ENCODE peak calls at places on chromosomes 4 and X, in nine cellular contexts. E is mammary epithelial cell; Y is CD8-positive, alpha-beta T cell; M is astrocyte; A is cardiac muscle cell; J is mucosa of descending colon; C is endodermal cell; Z is left lung; B is naive thymus-derived CD4-positive, alpha-beta T cell. N is an unnamed sample. For H3K36me3 and H3K4me1, the result is how much of the 10 kb centered on the place peaks cover.

GRCh38 chr4:8766610-8767009 is 105.0 kb downstream of the HMX1 start:
- DNase-seq in M (no peak), B (no peak), E (no peak), A (no peak), C (peak), Y (no peak), J (no peak), Z (peak), N (no peak)

GRCh38 chr4:109199585-109199984 is 102.9 kb downstream of the COL25A1 start:
- DNase-seq in Z (no peak), A (no peak), C (no peak), Y (no peak), J (no peak), E (no peak), M (no peak), B (no peak), N (no peak)

GRCh38 chr4:161061046-161061445 is 1102.8 kb downstream of the FSTL5 start:
- DNase-seq in A (no peak), E (no peak), Y (no peak), B (no peak), J (no peak), C (no peak), M (no peak), Z (no peak), N (no peak)

GRCh38 chr4:22462693-22463092 is 53.2 kb downstream of the ADGRA3 start:
- DNase-seq in B (no peak), M (no peak), Y (no peak), E (no peak), J (no peak), C (peak), A (no peak), Z (no peak), N (peak)

GRCh38 chr4:188372856-188373255 is 233.6 kb downstream of the TRIML1 start:
- DNase-seq in J (no peak), Z (no peak), M (peak), Y (no peak), A (no peak), B (no peak), C (peak), E (peak), N (peak)

GRCh38 chrX:13520441-13520840 is 49.0 kb upstream of the EGFL6 start:
- DNase-seq in E (no peak), J (no peak), A (no peak), Z (no peak), Y (no peak), B (no peak), M (no peak), C (no peak), N (no peak)

GRCh38 chr4:11106769-11107168 is 321.9 kb downstream of the HS3ST1 start:
- DNase-seq in E (peak), C (no peak), M (no peak), A (peak), B (no peak), Y (no peak), J (no peak), Z (no peak), N (no peak)

GRCh38 chr4:91128519-91128918 is 1001.3 kb downstream of the CCSER1 start:
- DNase-seq in B (no peak), Z (no peak), M (no peak), E (no peak), C (no peak), Y (no peak), A (no peak), J (no peak), N (no peak)

GRCh38 chr4:72312032-72312650 is 256.9 kb downstream of the ADAMTS3 start:
- DNase-seq in C (peak), Z (no peak), M (peak), J (peak), B (no peak), Y (no peak), E (peak), A (peak), N (no peak)

GRCh38 chrX:19382500-19383145 is 38.9 kb downstream of the PDHA1 start:
- DNase-seq in E (peak), J (peak), B (peak), C (peak), A (peak), Y (peak), M (no peak), Z (peak), N (peak)

GRCh38 chrX:39337461-39337860 is 536.2 kb downstream of the MID1IP1 start:
- DNase-seq in E (no peak), J (no peak), Y (no peak), A (no peak), B (no peak), Z (no peak), M (no peak), C (no peak), N (no peak)

GRCh38 chrX:1281511-1281910 is 12.9 kb downstream of the CSF2RA start:
- DNase-seq in C (no peak), J (no peak), Y (no peak), E (peak), M (peak), A (no peak), Z (no peak), B (no peak), N (no peak)

GRCh38 chrX:78957049-78957767 is 12.0 kb downstream of the P2RY10 start:
- DNase-seq in E (no peak), C (no peak), M (no peak), A (no peak), Z (no peak), Y (no peak), J (no peak), B (no peak), N (no peak)

GRCh38 chrX:78960888-78961287 is 15.7 kb downstream of the P2RY10 start:
- DNase-seq in E (no peak), Y (no peak), B (no peak), J (no peak), C (no peak), Z (no peak), A (no peak), M (no peak), N (no peak)

GRCh38 chrX:78957768-78958130 is 12.6 kb downstream of the P2RY10 start:
- DNase-seq in E (no peak), Y (no peak), Z (no peak), M (no peak), C (no peak), B (no peak), J (no peak), A (no peak), N (no peak)

GRCh38 chrX:78958419-78959116 is 13.4 kb downstream of the P2RY10 start:
- DNase-seq in Y (no peak), J (no peak), Z (no peak), C (no peak), B (no peak), M (no peak), E (no peak), A (no peak), N (no peak)
- H3K36me3 ChIP-seq in Y (under half), J (under half), Z (under half), C (under half), B (under half), M (under half), E (under half), A (under half), N (under half)

GRCh38 chr4:54099287-54099958 is 540 bp upstream of the GSX2 start:
- DNase-seq in E (no peak), A (peak), M (peak), J (no peak), C (peak), Y (no peak), B (no peak), Z (no peak), N (no peak)
- H3K4me3 ChIP-seq in E (no peak), A (peak), M (no peak), J (no peak), C (peak), Y (peak), B (no peak), Z (no peak), N (no peak)

GRCh38 chrX:29487714-29488113 is 727.6 kb upstream of the MAGEB2 start:
- DNase-seq in B (no peak), C (no peak), Y (no peak), J (no peak), E (no peak), A (no peak), Z (no peak), M (no peak), N (no peak)
- H3K4me1 ChIP-seq in B (under half), C (under half), Y (under half), J (under half), E (under half), A (under half), Z (under half), M (under half), N (under half)

GRCh38 chrX:111035256-111035655 is 60.7 kb upstream of the PAK3 start:
- DNase-seq in Z (no peak), M (no peak), B (no peak), J (no peak), C (no peak), A (no peak), E (no peak), Y (no peak), N (no peak)

GRCh38 chrX:111040377-111041017 is 55.5 kb upstream of the PAK3 start:
- DNase-seq in B (no peak), Y (no peak), E (peak), J (no peak), M (peak), C (no peak), Z (no peak), A (peak), N (no peak)

GRCh38 chrX:111035991-111036390 is 60.0 kb upstream of the PAK3 start:
- DNase-seq in E (no peak), J (no peak), Z (no peak), M (no peak), A (no peak), C (no peak), Y (no peak), B (no peak), N (no peak)

GRCh38 chrX:111039606-111040005 is 56.4 kb upstream of the PAK3 start:
- DNase-seq in A (no peak), Y (no peak), M (no peak), B (no peak), J (no peak), Z (no peak), C (peak), E (peak), N (no peak)

GRCh38 chrX:111041018-111041462 is 55.0 kb upstream of the PAK3 start:
- DNase-seq in A (peak), Y (no peak), M (peak), J (peak), E (peak), B (peak), Z (no peak), C (no peak), N (no peak)
- H3K36me3 ChIP-seq in A (under half), Y (under half), M (under half), J (under half), E (under half), B (under half), Z (under half), C (under half), N (under half)

GRCh38 chrX:21940356-21940829 is at the start of gene SMS:
- DNase-seq in E (peak), B (peak), M (peak), Z (peak), Y (peak), A (peak), C (peak), J (peak), N (peak)

GRCh38 chrX:21943460-21944135 is 3.1 kb downstream of the SMS start:
- DNase-seq in Z (no peak), A (peak), M (peak), C (peak), B (no peak), E (peak), J (no peak), Y (no peak), N (no peak)

GRCh38 chrX:21947671-21948070 is 7.2 kb downstream of the SMS start:
- DNase-seq in C (peak), Z (no peak), B (no peak), J (no peak), Y (no peak), A (no peak), E (no peak), M (no peak), N (no peak)

GRCh38 chrX:21946925-21947641 is 6.6 kb downstream of the SMS start:
- DNase-seq in J (no peak), B (no peak), M (peak), Z (no peak), E (peak), C (peak), A (peak), Y (no peak), N (no peak)

GRCh38 chrX:21944136-21944615 is 3.7 kb downstream of the SMS start:
- DNase-seq in J (no peak), B (no peak), A (peak), M (no peak), E (no peak), C (peak), Z (no peak), Y (no peak), N (no peak)
- H3K4me3 ChIP-seq in J (no peak), B (no peak), A (no peak), M (no peak), E (peak), C (no peak), Z (no peak), Y (no peak), N (no peak)

DNA sequence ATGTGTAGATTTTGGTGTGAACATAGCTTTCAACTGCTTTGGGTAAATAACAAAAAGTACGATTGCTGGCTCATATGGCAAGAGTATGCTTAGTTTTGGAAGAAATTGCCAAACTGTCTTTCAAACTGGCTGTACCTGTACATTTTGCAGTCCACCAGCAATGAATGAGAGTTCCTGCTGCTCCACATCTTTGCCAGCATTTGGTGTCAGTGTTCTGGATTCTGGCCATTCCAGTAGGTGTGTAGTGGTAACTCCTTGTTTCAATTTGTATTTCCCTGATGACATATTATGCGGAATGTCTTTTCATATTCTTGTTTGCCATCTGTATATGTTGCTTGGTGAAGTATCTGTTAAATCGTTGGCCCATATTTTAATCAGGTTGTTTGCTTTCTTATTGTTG is 20.6 kb upstream of the ALB start:
- DNase-seq in A (no peak), Z (no peak), E (no peak), C (no peak), M (no peak), J (no peak), Y (no peak), B (no peak), N (no peak)
- H3K4me1 ChIP-seq in A (under half), Z (under half), E (under half), C (under half), M (under half), J (under half), Y (under half), B (under half), N (under half)

DNA sequence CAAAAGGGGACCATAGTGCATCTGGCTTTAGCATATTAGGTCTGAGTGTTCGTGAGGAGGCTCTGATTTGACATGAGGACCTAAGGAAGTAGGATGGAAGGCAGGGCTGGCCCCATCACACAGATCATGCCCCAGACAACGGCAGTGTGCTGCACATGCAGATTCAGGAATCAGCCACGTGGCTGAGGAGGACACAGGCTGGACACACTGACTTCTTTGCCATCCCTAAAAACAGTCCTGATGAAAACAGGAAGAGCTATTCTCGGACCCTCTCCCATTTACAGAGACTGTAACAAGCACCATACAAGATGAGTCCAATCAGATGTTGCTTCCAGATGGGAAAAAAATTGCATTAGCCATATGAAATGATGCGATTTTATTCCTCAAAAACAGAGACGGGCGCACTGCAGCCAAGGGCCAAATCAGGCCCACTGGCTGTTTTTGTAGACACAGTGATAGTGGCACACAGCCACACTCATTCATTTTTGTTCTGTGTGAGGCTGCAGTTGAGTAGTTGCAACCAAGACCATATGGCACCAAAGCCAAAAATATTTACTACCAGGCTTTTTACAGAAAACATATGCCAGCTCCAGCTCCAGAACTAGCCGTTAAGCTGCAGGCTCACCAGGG is 41.0 kb downstream of the ACSL1 start:
- DNase-seq in E (no peak), B (no peak), Z (no peak), J (no peak), M (no peak), Y (no peak), A (no peak), C (no peak), N (no peak)
- H3K36me3 ChIP-seq in E (under half), B (under half), Z (half or more), J (under half), M (under half), Y (under half), A (under half), C (under half), N (under half)

N was measured in Caco-2.